ENCODE peak calls at places on chromosomes 12 and 14, in eight cellular contexts. J is CD8-positive, alpha-beta T cell; O is A673; Q is right atrium auricular region; A is right lobe of liver; B is heart right ventricle; L is H1; K is body of pancreas. S is an unnamed sample.

GRCh38 chr14:99664636-99665273 is 19.3 kb upstream of the CYP46A1 start:
- DNase-seq in J (no peak), A (no peak), Q (no peak), L (no peak), O (no peak), B (no peak), K (no peak), S (no peak)

GRCh38 chr12:117100251-117100650 is 1.0 kb upstream of the TESC start:
- DNase-seq in B (no peak), Q (no peak), K (peak; percentile 49), J (no peak), A (no peak), L (no peak), O (no peak), S (no peak)

GRCh38 chr12:124172646-124173045 is 122.2 kb upstream of the RFLNA start:
- DNase-seq in A (no peak), Q (no peak), L (no peak), J (no peak), K (no peak), B (no peak), O (no peak), S (peak; percentile 36)

GRCh38 chr12:69000540-69001243 is 67.7 kb upstream of the CPM start:
- DNase-seq in K (no peak), Q (no peak), A (no peak), J (no peak), B (no peak), L (no peak), O (no peak), S (peak; percentile 95)

GRCh38 chr12:30796508-30796780 is 41.7 kb upstream of the CAPRIN2 start:
- DNase-seq in K (peak; percentile 45), J (no peak), B (no peak), Q (no peak), A (no peak), L (no peak), O (peak; percentile 64), S (no peak)

GRCh38 chr12:121580959-121581680 is at the start of gene KDM2B:
- DNase-seq in Q (peak; percentile 72), J (peak; percentile 20), O (no peak), B (no peak), L (peak; percentile 59), K (peak; percentile 43), A (peak; percentile 31), S (no peak)

GRCh38 chr12:11697670-11698387 is 48.4 kb downstream of the ETV6 start:
- DNase-seq in A (no peak), L (no peak), K (no peak), B (no peak), J (no peak), Q (no peak), O (no peak), S (peak; percentile 64)

GRCh38 chr12:93459097-93459496 is 8.2 kb upstream of the MRPL42 start:
- DNase-seq in A (no peak), Q (no peak), O (no peak), J (no peak), L (no peak), K (no peak), B (no peak), S (no peak)

GRCh38 chr12:3262466-3262865 is 185.3 kb downstream of the TSPAN9 start:
- DNase-seq in A (peak; percentile 55), B (no peak), L (no peak), Q (no peak), O (no peak), K (no peak), J (no peak), S (no peak)

GRCh38 chr14:69818760-69819191 is 21.7 kb upstream of the SLC10A1 start:
- DNase-seq in B (peak; percentile 48), O (peak; percentile 80), A (no peak), L (peak; percentile 79), K (peak; percentile 39), Q (no peak), J (peak; percentile 63), S (peak; percentile 77)

GRCh38 chr14:82879949-82880535 is 1346.4 kb upstream of the SEL1L start:
- DNase-seq in Q (no peak), K (no peak), B (no peak), L (no peak), O (no peak), A (no peak), J (no peak), S (peak; percentile 78)

GRCh38 chr12:79547735-79548347 is 142.9 kb downstream of the PAWR start:
- DNase-seq in Q (no peak), L (no peak), J (no peak), O (peak; percentile 62), A (no peak), B (peak; percentile 44), K (peak; percentile 51), S (peak; percentile 69)

GRCh38 chr14:67636361-67636919 is 16.7 kb downstream of the ARG2 start:
- DNase-seq in O (peak; percentile 37), A (no peak), Q (no peak), J (no peak), L (no peak), B (no peak), K (no peak), S (peak; percentile 61)

GRCh38 chr12:53623986-53624385 is 2.2 kb downstream of the ATF7 start:
- DNase-seq in O (peak; percentile 48), B (peak; percentile 36), Q (no peak), A (no peak), K (peak; percentile 29), J (no peak), L (no peak), S (peak; percentile 10)

DNA sequence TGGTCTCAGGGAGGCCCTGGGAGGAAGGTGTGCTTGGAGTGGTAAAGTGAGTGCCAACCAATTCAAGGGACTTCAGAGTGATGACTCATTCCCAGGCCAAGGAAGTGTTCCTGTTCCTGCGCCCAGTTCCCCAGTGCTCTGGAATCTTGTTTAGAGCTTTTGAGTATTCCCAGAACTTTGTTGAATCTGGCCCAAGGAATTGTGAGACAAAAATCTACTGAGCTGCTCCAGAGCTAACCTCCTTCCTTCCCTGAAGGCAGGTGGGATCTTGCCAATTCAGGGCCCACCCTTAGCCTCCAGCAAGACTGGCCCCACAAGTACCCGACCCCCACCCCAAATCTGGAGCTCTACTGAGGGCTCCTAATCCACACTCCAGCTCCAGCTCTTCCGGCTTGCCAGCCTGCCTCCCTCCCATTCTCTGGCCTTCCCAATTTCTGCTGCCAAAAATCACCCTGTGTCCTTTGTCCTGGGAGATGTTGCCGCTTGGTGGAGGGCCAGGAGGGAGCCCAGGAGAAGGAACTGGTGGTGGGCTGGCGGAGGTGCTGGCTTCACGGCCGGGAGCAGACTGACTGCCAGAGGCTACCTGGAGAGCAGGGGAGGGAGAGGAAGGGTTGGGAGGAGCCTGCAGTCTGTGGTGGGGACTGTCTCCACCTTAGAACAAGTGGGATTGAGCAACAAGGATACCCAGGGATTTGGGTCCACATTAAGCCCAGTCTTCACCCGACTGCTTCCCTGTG is 2.0 kb upstream of the ATN1 start:
- DNase-seq in K (peak; percentile 71), L (peak; percentile 84), B (peak; percentile 76), Q (peak; percentile 84), A (peak; percentile 63), J (no peak), O (peak; percentile 81), S (peak; percentile 87)
- H3K27me3 ChIP-seq in K (no peaks in the 10 kb centered on the region), L (no peaks in the 10 kb centered on the region), B (no peaks in the 10 kb centered on the region), Q (no peaks in the 10 kb centered on the region), A (no peaks in the 10 kb centered on the region), J (no peaks in the 10 kb centered on the region), O (no peaks in the 10 kb centered on the region), S (no peaks in the 10 kb centered on the region)

GRCh38 chr14:34692348-34692747 is 22.0 kb downstream of the CFL2 start:
- DNase-seq in J (no peak), B (no peak), Q (no peak), K (no peak), A (no peak), O (peak; percentile 45), L (no peak), S (no peak)

GRCh38 chr14:34688470-34689206 is 25.8 kb downstream of the CFL2 start:
- DNase-seq in O (no peak), L (no peak), A (no peak), Q (no peak), J (no peak), K (no peak), B (no peak), S (no peak)

GRCh38 chr14:34691173-34691572 is 23.2 kb downstream of the CFL2 start:
- DNase-seq in O (no peak), B (no peak), L (no peak), J (no peak), A (no peak), K (no peak), Q (no peak), S (no peak)

GRCh38 chr14:34693228-34693939 is 21.0 kb downstream of the CFL2 start:
- DNase-seq in L (peak; percentile 70), Q (no peak), A (peak; percentile 57), O (peak; percentile 23), K (peak; percentile 80), B (no peak), J (peak; percentile 18), S (peak; percentile 42)

DNA sequence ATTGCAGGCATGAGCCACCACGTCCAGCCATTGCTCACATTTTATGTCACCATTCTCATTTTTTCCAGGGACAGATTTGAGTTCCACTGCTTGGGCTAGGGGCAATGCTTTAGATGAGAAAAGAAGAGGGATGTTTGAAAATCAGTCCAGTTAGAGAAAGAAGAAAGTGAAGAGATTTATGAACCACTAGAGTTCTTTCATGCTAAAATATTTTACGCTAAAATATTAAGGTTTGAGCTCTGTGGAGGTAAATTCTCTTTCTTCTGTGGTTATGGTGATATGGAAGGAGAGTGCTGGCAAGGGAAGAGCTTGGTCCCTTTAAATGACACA is 21.5 kb downstream of the CFL2 start:
- DNase-seq in B (no peak), Q (no peak), J (no peak), L (no peak), O (no peak), A (no peak), K (no peak), S (no peak)
- H3K4me3 ChIP-seq in B (peak overlapping the region; percentile 38), Q (peak overlapping the region; percentile 42), J (no peak overlapping the region), L (no peak overlapping the region), O (no peak overlapping the region), A (peak overlapping the region; percentile 52), K (no peak overlapping the region), S (no peak overlapping the region)

DNA sequence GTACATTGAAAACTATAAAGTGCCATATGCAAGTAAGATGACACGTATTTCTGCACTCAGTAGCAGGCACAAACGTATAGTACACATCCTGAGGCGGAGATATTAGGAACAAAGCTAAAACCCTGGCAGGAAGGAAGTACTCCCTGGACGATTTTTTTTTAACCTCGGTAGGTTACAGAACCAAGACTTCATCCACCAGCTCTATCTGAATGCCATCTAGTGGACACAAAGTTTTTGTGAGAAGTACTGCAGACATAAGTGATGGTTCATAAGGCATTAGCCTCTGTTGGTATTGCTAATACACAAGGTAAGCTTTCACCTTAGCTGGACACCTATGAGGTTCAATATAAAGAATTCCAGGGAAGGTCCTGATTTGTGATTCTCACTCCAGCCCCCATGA is 83.0 kb upstream of the CCDC196 start:
- DNase-seq in L (no peak), J (no peak), Q (no peak), K (no peak), A (no peak), B (no peak), O (peak; percentile 59), S (peak; percentile 70)
- TF ChIP-seq CTCF in L (no peak), J (no peak), Q (peak; percentile 57), K (peak; percentile 29), A (peak; percentile 50), B (no peak), O (peak; percentile 55), S (peak; percentile 50)

DNA sequence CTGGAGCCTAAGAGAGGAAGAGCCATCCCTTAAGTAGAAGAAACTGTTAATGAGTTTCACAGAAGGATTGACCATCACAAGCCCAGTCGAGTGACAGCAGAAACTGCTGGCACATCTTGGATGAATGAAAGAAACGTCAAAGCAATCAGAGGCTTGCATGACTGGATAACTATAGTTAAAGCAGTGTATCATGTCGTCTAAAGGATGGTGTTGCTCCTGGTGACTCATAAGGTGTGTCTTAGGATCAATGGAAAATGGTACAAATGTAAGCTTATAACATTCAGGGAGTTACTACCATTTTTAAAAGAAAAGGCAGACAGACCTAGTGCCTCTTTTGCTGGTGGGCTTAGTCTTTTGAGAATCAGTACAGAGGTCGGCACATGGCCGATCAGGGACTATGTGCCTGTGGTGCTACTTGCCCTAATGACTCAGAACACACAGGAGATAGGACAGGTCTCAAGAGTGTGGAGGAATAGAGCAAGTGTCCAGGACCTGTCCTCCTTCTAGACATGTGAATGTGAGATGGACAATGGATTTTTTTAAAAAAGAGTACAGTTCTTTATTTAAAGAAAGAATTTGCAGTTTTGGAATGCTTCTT is 55.7 kb downstream of the TMX1 start:
- DNase-seq in J (no peak), Q (no peak), L (no peak), K (no peak), B (no peak), O (no peak), A (no peak), S (peak; percentile 74)
- H3K27me3 ChIP-seq in J (no peaks in the 10 kb centered on the region), Q (no peaks in the 10 kb centered on the region), L (no peaks in the 10 kb centered on the region), K (no peaks in the 10 kb centered on the region), B (no peaks in the 10 kb centered on the region), O (no peaks in the 10 kb centered on the region), A (no peaks in the 10 kb centered on the region), S (no peaks in the 10 kb centered on the region)